ENCODE peak calls at places on chromosomes 13 and 19, in five cellular contexts. N is MM.1S, G is neural progenitor cell, A is neuronal stem cell, Z is GM12878. T is an unnamed sample.

GRCh38 chr19:3357731-3358391 is 8.5 kb upstream of the NFIC start:
- DNase-seq in N (no peak), G (peak; percentile 68), Z (no peak), A (no peak), T (no peak)

GRCh38 chr13:113013303-113013702 is 44.3 kb downstream of the MCF2L start:
- DNase-seq in G (no peak), Z (no peak), A (no peak), N (no peak), T (no peak)

GRCh38 chr19:37983916-37984315 is 76.9 kb downstream of the SIPA1L3 start:
- DNase-seq in G (no peak), A (no peak), Z (no peak), N (no peak), T (no peak)

GRCh38 chr19:10294368-10294697 is 4.6 kb downstream of the ICAM5 start:
- DNase-seq in G (peak; percentile 72), A (no peak), Z (no peak), N (no peak), T (no peak)

GRCh38 chr19:4130635-4131438 is 6.9 kb upstream of the MAP2K2 start:
- DNase-seq in G (no peak), Z (no peak), N (no peak), A (no peak), T (no peak)

GRCh38 chr13:75368167-75368566 is 113.8 kb downstream of the TBC1D4 start:
- DNase-seq in A (no peak), Z (no peak), G (no peak), N (no peak), T (no peak)

GRCh38 chr13:29589967-29590366 is 5.5 kb downstream of the SLC7A1 start:
- DNase-seq in Z (no peak), G (peak; percentile 58), A (no peak), N (no peak), T (no peak)

GRCh38 chr13:97134364-97135095 is 87.6 kb upstream of the MBNL2 start:
- DNase-seq in G (no peak), Z (no peak), N (no peak), A (no peak), T (no peak)

GRCh38 chr13:50995870-50996269 is 86.3 kb downstream of the RNASEH2B start:
- DNase-seq in N (no peak), A (no peak), G (no peak), Z (no peak), T (no peak)

GRCh38 chr13:48294670-48295069 is 8.9 kb upstream of the RB1 start:
- DNase-seq in N (no peak), Z (no peak), G (no peak), A (no peak), T (no peak)

GRCh38 chr13:48295271-48295670 is 8.3 kb upstream of the RB1 start:
- DNase-seq in A (no peak), N (no peak), Z (no peak), G (no peak), T (no peak)

GRCh38 chr13:48291730-48292129 is 11.8 kb upstream of the RB1 start:
- DNase-seq in Z (no peak), N (no peak), G (no peak), A (no peak), T (no peak)

GRCh38 chr13:48296528-48296927 is 7.0 kb upstream of the RB1 start:
- DNase-seq in Z (no peak), A (no peak), G (no peak), N (no peak), T (no peak)

GRCh38 chr13:48292650-48293049 is 10.9 kb upstream of the RB1 start:
- DNase-seq in Z (no peak), A (no peak), N (no peak), G (no peak), T (no peak)
- H3K4me2 ChIP-seq in Z (no peak overlapping the region), A (no peak overlapping the region), N (no peak overlapping the region), G (no peak overlapping the region), T (no peak overlapping the region)

GRCh38 chr13:36880961-36881360 is 39.1 kb downstream of the SMAD9 start:
- DNase-seq in A (no peak), N (no peak), Z (no peak), G (no peak), T (no peak)
- H3K4me2 ChIP-seq in A (no peak overlapping the region), N (no peak overlapping the region), Z (no peak overlapping the region), G (no peak overlapping the region), T (no peak overlapping the region)

GRCh38 chr19:17406039-17406886 is 833 bp upstream of the BST2 start:
- DNase-seq in N (peak; percentile 55), Z (no peak), A (no peak), G (no peak), T (peak; percentile 25)
- H3K4me2 ChIP-seq in N (peak overlapping the region; percentile 98), Z (peak overlapping the region; percentile 73), A (no peak overlapping the region), G (no peak overlapping the region), T (peak overlapping the region; percentile 92)

DNA sequence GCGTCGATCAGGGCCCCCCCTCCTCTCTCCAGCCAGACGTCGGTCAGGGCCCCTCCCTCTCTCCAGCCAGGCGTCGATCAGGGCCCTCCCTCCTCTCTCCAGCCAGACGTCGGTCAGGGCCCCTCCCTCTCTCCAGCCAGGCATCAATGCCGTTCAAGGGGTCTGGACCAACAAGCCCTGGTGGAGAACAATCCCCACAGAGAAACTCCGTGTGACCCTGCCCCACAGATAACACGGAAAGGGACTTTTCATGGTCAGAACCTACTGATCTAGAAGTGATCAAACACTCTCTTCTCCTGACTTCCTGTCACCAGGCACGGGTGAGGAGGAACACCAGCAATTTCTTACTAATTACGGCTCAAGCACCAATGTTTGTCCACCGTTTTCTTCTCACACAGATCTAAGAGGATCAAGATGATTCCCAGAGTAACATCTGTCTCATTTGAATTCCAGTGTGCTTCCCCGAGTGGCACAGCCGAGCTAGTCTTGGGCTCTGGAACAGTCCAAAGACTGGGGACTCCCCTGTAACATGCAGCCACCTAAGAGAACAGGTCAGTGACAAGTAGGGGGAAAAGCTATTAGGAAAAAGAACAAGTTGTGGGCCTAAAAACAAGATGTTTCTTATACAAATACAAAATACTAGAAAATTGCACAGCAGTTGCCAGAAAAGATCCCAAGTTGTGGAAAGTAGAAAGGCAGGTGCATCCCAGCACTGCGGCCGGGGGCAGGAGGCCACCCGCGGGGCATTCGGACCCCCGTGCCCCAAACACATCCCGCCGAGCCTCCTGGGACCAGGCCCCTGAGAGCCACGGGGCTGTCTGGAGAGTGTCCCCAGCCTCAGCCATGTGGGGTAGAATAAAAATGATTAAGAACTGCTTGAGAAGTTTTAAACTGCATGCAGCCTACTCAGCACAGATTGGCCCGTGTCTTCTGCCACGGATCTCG is 11.7 kb downstream of the RASA3 start:
- DNase-seq in N (no peak), G (no peak), Z (no peak), A (no peak), T (no peak)
- H3K4me2 ChIP-seq in N (no peak overlapping the region), G (no peak overlapping the region), Z (peak overlapping the region; percentile 43), A (no peak overlapping the region), T (no peak overlapping the region)

DNA sequence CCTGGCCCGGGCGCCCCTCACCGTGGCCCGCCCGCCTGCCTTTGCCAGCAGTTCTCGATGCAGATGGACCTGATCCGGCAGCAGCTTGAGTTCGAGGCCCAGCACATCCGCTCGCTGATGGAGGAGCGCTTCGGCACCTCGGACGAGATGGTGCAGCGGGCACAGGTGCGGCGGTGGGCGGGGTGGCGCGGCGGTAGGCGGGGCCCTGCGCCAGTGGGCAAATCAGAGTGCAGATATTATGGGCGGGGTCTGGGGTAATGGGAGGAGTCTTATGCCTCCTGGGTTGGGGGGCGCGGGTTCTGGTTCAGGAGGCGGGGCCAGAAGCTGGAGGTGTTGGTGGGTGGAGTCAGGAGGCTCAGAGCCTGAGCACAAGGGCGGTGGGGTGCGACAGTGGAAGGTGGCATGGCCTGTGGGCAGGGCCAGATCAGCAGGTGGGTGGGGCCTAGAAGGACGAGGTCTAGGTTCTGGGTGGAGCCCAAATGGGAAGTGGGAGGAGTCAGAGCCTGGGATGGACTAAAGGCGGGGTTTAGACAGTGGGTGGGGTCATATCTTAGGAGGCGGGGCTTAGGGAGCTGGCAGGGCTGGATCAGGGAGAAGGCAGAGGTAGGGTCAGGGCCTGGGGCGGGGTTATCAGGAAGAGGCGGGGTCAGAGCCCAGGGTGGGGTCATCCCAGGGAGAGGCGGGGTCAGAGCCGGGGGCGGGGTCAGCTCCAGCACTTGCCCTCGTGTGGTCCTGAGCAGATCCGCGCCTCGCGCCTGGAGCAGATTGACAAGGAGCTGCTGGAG is 5.6 kb downstream of the APC2 start:
- DNase-seq in Z (no peak), N (peak; percentile 94), G (peak; percentile 70), A (no peak), T (peak; percentile 76)
- H3K4me2 ChIP-seq in Z (peak overlapping the region; percentile 25), N (peak overlapping the region; percentile 88), G (no peak overlapping the region), A (no peak overlapping the region), T (peak overlapping the region; percentile 41)

GRCh38 chr19:15584095-15584494 is 30.9 kb upstream of the CYP4F8 start:
- DNase-seq in A (no peak), Z (no peak), N (no peak), G (no peak), T (no peak)
- H3K4me2 ChIP-seq in A (no peak overlapping the region), Z (no peak overlapping the region), N (no peak overlapping the region), G (no peak overlapping the region), T (no peak overlapping the region)

GRCh38 chr19:40414536-40415535 is 1.7 kb upstream of the PRX start:
- DNase-seq in A (no peak), G (peak; percentile 4), Z (no peak), N (no peak), T (no peak)
- H3K4me2 ChIP-seq in A (no peak overlapping the region), G (no peak overlapping the region), Z (no peak overlapping the region), N (no peak overlapping the region), T (no peak overlapping the region)

GRCh38 chr19:2224754-2225349 is 11.3 kb downstream of the PLEKHJ1 start:
- DNase-seq in A (no peak), G (no peak), Z (no peak), N (no peak), T (no peak)
- H3K4me2 ChIP-seq in A (no peak overlapping the region), G (no peak overlapping the region), Z (no peak overlapping the region), N (no peak overlapping the region), T (no peak overlapping the region)

GRCh38 chr19:41850381-41850780 is 5.5 kb downstream of the DMRTC2 start:
- DNase-seq in A (no peak), N (no peak), G (no peak), Z (no peak), T (no peak)
- H3K4me2 ChIP-seq in A (no peak overlapping the region), N (no peak overlapping the region), G (no peak overlapping the region), Z (no peak overlapping the region), T (no peak overlapping the region)

GRCh38 chr13:109840893-109841287 is 54.5 kb upstream of the IRS2 start:
- DNase-seq in Z (no peak), A (no peak), G (no peak), N (no peak), T (no peak)
- H3K4me2 ChIP-seq in Z (no peak overlapping the region), A (no peak overlapping the region), G (no peak overlapping the region), N (no peak overlapping the region), T (no peak overlapping the region)